ENCODE peak calls at places on chromosomes 1 and 21, in eight cellular contexts. W is pancreas, R is esophagus squamous epithelium, O is transverse colon, U is cardiac muscle cell, B is WERI-Rb-1, I is fibroblast of lung, E is Karpas-422. H is an unnamed sample.

GRCh38 chr1:84996846-84997666 is at the start of gene MCOLN2:
- DNase-seq in W (peak; percentile 44), R (no peak), O (peak; percentile 45), U (peak; percentile 34), B (peak; percentile 47), I (peak; percentile 7), E (peak; percentile 79), H (peak; percentile 65)

GRCh38 chr1:109229531-109230127 is 15.9 kb downstream of the SARS1 start:
- DNase-seq in W (no peak), R (no peak), O (no peak), U (no peak), B (peak; percentile 21), I (no peak), E (no peak), H (peak; percentile 97)

GRCh38 chr1:212920895-212921294 is 29.4 kb upstream of the VASH2 start:
- DNase-seq in W (no peak), R (no peak), O (no peak), U (no peak), B (peak; percentile 39), I (no peak), E (peak; percentile 58), H (peak; percentile 51)

GRCh38 chr1:117138556-117138955 is 17.0 kb upstream of the TRIM45 start:
- DNase-seq in W (no peak), R (no peak), O (no peak), U (no peak), B (no peak), I (no peak), E (no peak), H (no peak)

GRCh38 chr1:173152585-173152984 is 54.5 kb downstream of the TNFSF4 start:
- DNase-seq in W (no peak), R (no peak), O (no peak), U (no peak), B (no peak), I (no peak), E (no peak), H (no peak)

GRCh38 chr1:89910780-89911179 is 84.1 kb upstream of the ZNF326 start:
- DNase-seq in W (no peak), R (no peak), O (no peak), U (peak; percentile 56), B (no peak), I (peak; percentile 90), E (no peak), H (peak; percentile 60)

GRCh38 chr1:204870165-204870912 is at the start of gene NFASC:
- DNase-seq in W (no peak), R (no peak), O (no peak), U (no peak), B (no peak), I (no peak), E (no peak), H (no peak)

GRCh38 chr21:38289697-38290096 is 32.9 kb downstream of the KCNJ15 start:
- DNase-seq in W (no peak), R (no peak), O (peak; percentile 16), U (peak; percentile 99), B (no peak), I (peak; percentile 100), E (no peak), H (no peak)

GRCh38 chr1:202233824-202234223 is 40.2 kb downstream of the LGR6 start:
- DNase-seq in W (no peak), R (no peak), O (no peak), U (no peak), B (no peak), I (no peak), E (no peak), H (no peak)

GRCh38 chr1:59697138-59697811 is 117.5 kb upstream of the HOOK1 start:
- DNase-seq in W (no peak), R (no peak), O (no peak), U (peak; percentile 73), B (no peak), I (no peak), E (no peak), H (no peak)

GRCh38 chr1:6782151-6782550 is 3.1 kb upstream of the CAMTA1 start:
- DNase-seq in W (no peak), R (no peak), O (no peak), U (no peak), B (no peak), I (no peak), E (peak; percentile 91), H (no peak)

GRCh38 chr1:95002657-95003432 is 69.9 kb downstream of the ALG14 start:
- DNase-seq in W (no peak), R (no peak), O (no peak), U (peak; percentile 49), B (no peak), I (peak; percentile 49), E (no peak), H (no peak)

GRCh38 chr1:53449026-53449425 is 10.2 kb upstream of the DMRTB1 start:
- DNase-seq in W (no peak), R (no peak), O (no peak), U (peak; percentile 71), B (no peak), I (peak; percentile 92), E (no peak), H (no peak)

GRCh38 chr21:44065428-44065827 is 41.8 kb upstream of the PWP2 start:
- DNase-seq in W (no peak), R (no peak), O (peak; percentile 52), U (peak; percentile 63), B (no peak), I (peak; percentile 13), E (no peak), H (no peak)

GRCh38 chr1:148315081-148315811 is 163.2 kb upstream of the NBPF11 start:
- DNase-seq in W (no peak), R (no peak), O (no peak), U (peak; percentile 56), B (no peak), I (peak; percentile 74), E (no peak), H (no peak)

GRCh38 chr1:232322162-232322734 is 307.7 kb downstream of the SIPA1L2 start:
- DNase-seq in W (no peak), R (no peak), O (peak; percentile 67), U (no peak), B (no peak), I (no peak), E (no peak), H (no peak)

GRCh38 chr1:167071286-167071685 is 18.9 kb downstream of the GPA33 start:
- DNase-seq in W (no peak), R (no peak), O (no peak), U (no peak), B (no peak), I (no peak), E (peak; percentile 39), H (no peak)

GRCh38 chr1:27428316-27429028 is 36.0 kb downstream of the GPR3 start:
- DNase-seq in W (no peak), R (no peak), O (no peak), U (peak; percentile 42), B (no peak), I (no peak), E (no peak), H (no peak)

GRCh38 chr1:93437976-93438605 is 9.8 kb upstream of the FNBP1L start:
- DNase-seq in W (no peak), R (no peak), O (no peak), U (peak; percentile 74), B (no peak), I (peak; percentile 47), E (peak; percentile 81), H (no peak)

GRCh38 chr1:99133759-99134158 is 129.1 kb upstream of the PLPPR5 start:
- DNase-seq in W (no peak), R (no peak), O (no peak), U (no peak), B (no peak), I (no peak), E (no peak), H (no peak)

GRCh38 chr1:20322825-20323612 is 32.3 kb downstream of the VWA5B1 start:
- DNase-seq in W (no peak), R (no peak), O (peak; percentile 19), U (peak; percentile 52), B (no peak), I (peak; percentile 92), E (peak; percentile 58), H (no peak)

GRCh38 chr1:232549998-232550397 is 79.9 kb downstream of the SIPA1L2 start:
- DNase-seq in W (no peak), R (no peak), O (no peak), U (no peak), B (no peak), I (no peak), E (no peak), H (no peak)

GRCh38 chr1:226960944-226961765 is 21.1 kb downstream of the COQ8A start:
- DNase-seq in W (no peak), R (no peak), O (no peak), U (no peak), B (no peak), I (no peak), E (no peak), H (no peak)

GRCh38 chr21:45225041-45225740 is 62.5 kb downstream of the POFUT2 start:
- DNase-seq in W (no peak), R (no peak), O (no peak), U (no peak), B (peak; percentile 64), I (no peak), E (no peak), H (no peak)
- H3K27ac ChIP-seq in W (no peak overlapping the region), R (no peak overlapping the region), O (no peak overlapping the region), U (no peak overlapping the region), B (peak overlapping the region; percentile 20), I (no peak overlapping the region), E (no peak overlapping the region), H (no peak overlapping the region)

DNA sequence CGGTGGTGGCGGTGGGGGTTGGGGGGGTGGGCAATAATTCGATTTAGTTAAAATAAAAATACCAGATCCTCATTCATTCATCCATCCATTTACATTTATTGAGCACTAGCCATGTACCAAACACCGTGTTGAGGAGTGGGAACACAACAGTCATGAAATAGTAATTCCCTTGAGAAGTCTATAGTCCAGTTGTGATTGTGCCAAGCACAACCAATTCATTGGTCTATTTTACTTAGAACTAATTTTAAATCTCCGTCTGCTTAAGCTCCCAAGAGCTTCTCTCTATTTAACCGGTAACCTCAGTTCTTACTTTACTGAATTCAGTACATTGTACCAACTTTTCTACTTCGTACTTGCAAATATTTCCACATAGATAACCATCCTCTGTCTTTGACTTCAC is 38.4 kb downstream of the WARS2 start:
- DNase-seq in W (no peak), R (no peak), O (no peak), U (no peak), B (no peak), I (no peak), E (no peak), H (no peak)
- H3K27ac ChIP-seq in W (no peak overlapping the region), R (peak overlapping the region; percentile 13), O (no peak overlapping the region), U (no peak overlapping the region), B (no peak overlapping the region), I (no peak overlapping the region), E (no peak overlapping the region), H (no peak overlapping the region)

GRCh38 chr1:225580180-225581099 is 72.5 kb downstream of the ENAH start:
- DNase-seq in W (no peak), R (no peak), O (no peak), U (no peak), B (peak; percentile 73), I (no peak), E (no peak), H (no peak)
- H3K27ac ChIP-seq in W (no peak overlapping the region), R (no peak overlapping the region), O (peak overlapping the region; percentile 46), U (peak overlapping the region; percentile 91), B (peak overlapping the region; percentile 87), I (no peak overlapping the region), E (no peak overlapping the region), H (no peak overlapping the region)

DNA sequence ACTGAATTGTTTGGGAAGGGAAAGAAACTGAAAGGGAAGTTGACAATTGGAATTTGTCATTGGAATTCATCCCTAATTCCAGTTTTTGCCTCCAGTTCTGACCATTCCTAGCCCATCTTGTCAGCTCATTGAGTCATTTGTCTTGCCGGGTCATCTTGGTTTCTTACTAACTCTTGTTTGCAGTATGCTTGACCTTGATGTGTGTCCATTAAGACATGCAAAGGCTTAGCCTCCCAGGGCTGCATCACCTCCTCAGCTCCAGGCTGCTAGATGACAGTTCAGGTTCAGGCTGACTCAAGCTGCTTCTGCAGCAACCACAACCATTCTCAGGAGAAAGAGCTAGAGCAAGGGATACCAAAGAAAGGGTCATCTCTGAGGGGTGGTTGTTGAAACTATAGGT is 151.3 kb upstream of the PTGFR start:
- DNase-seq in W (no peak), R (no peak), O (no peak), U (peak; percentile 27), B (no peak), I (peak; percentile 86), E (no peak), H (no peak)
- H3K27ac ChIP-seq in W (no peak overlapping the region), R (no peak overlapping the region), O (no peak overlapping the region), U (no peak overlapping the region), B (no peak overlapping the region), I (peak overlapping the region; percentile 64), E (no peak overlapping the region), H (no peak overlapping the region)

H was measured in H9.